ENCODE peak calls at places on chromosome 20, in nine cellular contexts. W is gastrocnemius medialis, G is hepatocyte, O is mammary epithelial cell, X is bronchial epithelial cell, B is neuronal stem cell, F is PC-9, H is aorta, Q is prostate gland. Z is an unnamed sample. For H3K36me3, the result is how much of the 10 kb centered on the place peaks cover.

GRCh38 chr20:8589956-8590355 is 457.9 kb downstream of the PLCB1 start:
- DNase-seq in W (no peak), G (no peak), O (no peak), X (no peak), B (no peak), F (no peak), H (no peak), Q (no peak), Z (no peak)

GRCh38 chr20:43579861-43580793 is 10.6 kb upstream of the IFT52 start:
- DNase-seq in W (no peak), G (no peak), O (no peak), X (no peak), B (no peak), F (peak), H (no peak), Q (no peak), Z (no peak)

GRCh38 chr20:15832512-15832911 is 740.7 kb downstream of the KIF16B start:
- DNase-seq in W (no peak), G (no peak), O (no peak), X (no peak), B (no peak), F (no peak), H (no peak), Q (no peak), Z (no peak)

GRCh38 chr20:10448270-10449156 is 13.4 kb downstream of the SLX4IP start:
- DNase-seq in W (no peak), G (no peak), O (no peak), X (no peak), B (no peak), F (no peak), H (no peak), Q (no peak), Z (no peak)

GRCh38 chr20:8242827-8243764 is 111.0 kb downstream of the PLCB1 start:
- DNase-seq in W (no peak), G (no peak), O (no peak), X (no peak), B (no peak), F (no peak), H (no peak), Q (no peak), Z (no peak)

GRCh38 chr20:57312138-57312537 is 17.5 kb upstream of the SPO11 start:
- DNase-seq in W (no peak), G (no peak), O (no peak), X (no peak), B (no peak), F (no peak), H (no peak), Q (no peak), Z (no peak)

GRCh38 chr20:37392441-37393195 is 46.7 kb downstream of the SRC start:
- DNase-seq in W (no peak), G (no peak), O (no peak), X (no peak), B (no peak), F (no peak), H (peak), Q (no peak), Z (no peak)

GRCh38 chr20:51326241-51326819 is 216.2 kb downstream of the NFATC2 start:
- DNase-seq in W (no peak), G (peak), O (no peak), X (peak), B (peak), F (no peak), H (no peak), Q (peak), Z (peak)

GRCh38 chr20:18669241-18670019 is 81.6 kb downstream of the DTD1 start:
- DNase-seq in W (no peak), G (peak), O (no peak), X (no peak), B (no peak), F (no peak), H (no peak), Q (no peak), Z (no peak)

GRCh38 chr20:15200139-15200538 is 862.7 kb upstream of the FLRT3 start:
- DNase-seq in W (no peak), G (no peak), O (peak), X (peak), B (no peak), F (no peak), H (no peak), Q (no peak), Z (no peak)

GRCh38 chr20:10478930-10479329 is 43.8 kb downstream of the SLX4IP start:
- DNase-seq in W (no peak), G (no peak), O (no peak), X (no peak), B (no peak), F (no peak), H (no peak), Q (no peak), Z (no peak)

GRCh38 chr20:3115190-3116107 is 30.9 kb upstream of the AVP start:
- DNase-seq in W (peak), G (peak), O (peak), X (peak), B (peak), F (peak), H (no peak), Q (no peak), Z (peak)

GRCh38 chr20:46305331-46305972 is 2.8 kb downstream of the CDH22 start:
- DNase-seq in W (no peak), G (no peak), O (no peak), X (no peak), B (no peak), F (no peak), H (no peak), Q (peak), Z (no peak)

GRCh38 chr20:21508230-21509078 is 5.4 kb downstream of the NKX2-2 start:
- DNase-seq in W (no peak), G (no peak), O (no peak), X (no peak), B (no peak), F (no peak), H (no peak), Q (no peak), Z (no peak)

GRCh38 chr20:3231889-3232588 is 7.0 kb downstream of the SLC4A11 start:
- DNase-seq in W (no peak), G (no peak), O (no peak), X (no peak), B (no peak), F (no peak), H (no peak), Q (no peak), Z (no peak)

DNA sequence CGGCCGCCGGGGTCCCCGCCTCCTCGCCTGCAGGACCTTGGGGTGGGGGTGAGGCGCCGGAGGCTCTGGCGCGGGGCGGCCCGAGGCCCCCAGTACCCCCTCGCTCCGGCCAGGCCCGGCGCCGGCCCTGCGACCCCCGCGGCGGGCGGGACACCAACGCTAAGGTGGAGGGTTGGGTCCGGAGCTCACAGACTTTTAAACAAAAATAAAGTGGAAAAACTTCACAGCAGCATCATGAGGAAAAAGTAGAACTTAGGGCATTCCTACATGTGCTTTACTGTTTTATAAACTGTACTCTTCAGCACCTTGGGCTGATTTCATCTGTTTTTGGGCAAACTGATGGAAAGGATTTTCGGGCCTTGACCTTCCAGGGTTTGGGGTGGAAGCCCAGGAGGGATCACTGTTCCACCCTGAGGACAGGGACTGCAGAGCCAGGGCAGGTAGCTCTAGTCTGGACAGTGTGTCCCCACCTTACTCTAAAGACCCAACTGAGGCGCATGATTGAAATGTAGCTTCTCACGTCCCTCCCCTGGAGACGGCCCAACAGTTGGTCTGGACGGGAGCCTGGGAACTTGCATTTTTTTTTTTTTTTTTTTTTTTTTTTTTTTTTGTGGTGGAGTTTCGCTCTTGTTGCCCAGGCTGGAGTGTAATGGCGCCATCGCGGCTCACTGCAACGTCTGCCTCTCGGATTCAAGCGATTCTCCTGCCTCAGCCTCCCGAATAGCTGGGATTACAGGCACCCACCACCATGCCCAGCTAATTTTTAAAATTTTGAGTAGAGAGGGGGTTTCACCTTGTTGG is 708 bp downstream of the NELFCD start:
- DNase-seq in W (peak), G (peak), O (peak), X (peak), B (peak), F (no peak), H (no peak), Q (no peak), Z (no peak)
- H3K36me3 ChIP-seq in W (under half), G (under half), O (under half), X (under half), B (under half), F (under half), H (under half), Q (under half), Z (under half)

GRCh38 chr20:63944078-63944941 is 11.9 kb downstream of the UCKL1 start:
- DNase-seq in W (no peak), G (no peak), O (no peak), X (no peak), B (no peak), F (no peak), H (no peak), Q (no peak), Z (no peak)
- H3K36me3 ChIP-seq in W (under half), G (under half), O (under half), X (under half), B (half or more), F (under half), H (under half), Q (under half), Z (under half)

GRCh38 chr20:5595744-5596143 is 154.5 kb upstream of the SHLD1 start:
- DNase-seq in W (no peak), G (no peak), O (no peak), X (no peak), B (no peak), F (no peak), H (no peak), Q (no peak), Z (no peak)
- H3K36me3 ChIP-seq in W (half or more), G (under half), O (under half), X (under half), B (half or more), F (under half), H (under half), Q (under half), Z (half or more)

DNA sequence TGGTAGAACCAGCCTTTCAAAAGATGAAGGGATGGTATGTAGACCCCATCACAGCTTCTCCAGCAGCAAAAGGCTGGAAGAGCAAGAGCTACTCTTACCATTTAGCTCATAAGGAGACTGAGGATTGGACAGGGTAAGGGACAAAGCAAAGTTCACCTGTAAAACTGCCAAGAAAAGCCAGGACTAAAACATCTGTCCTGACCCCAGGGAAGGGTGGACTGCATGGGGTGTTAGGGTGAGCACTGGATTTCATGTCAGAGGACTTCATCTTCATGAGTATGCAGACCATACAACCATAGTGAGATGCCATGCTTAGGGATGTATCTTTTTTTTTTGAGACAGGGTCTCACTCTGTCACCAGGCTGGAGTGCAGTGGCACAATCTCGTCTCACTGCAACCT is 19.3 kb downstream of the AHCY start:
- DNase-seq in W (no peak), G (no peak), O (no peak), X (no peak), B (no peak), F (no peak), H (no peak), Q (no peak), Z (no peak)
- H3K36me3 ChIP-seq in W (half or more), G (under half), O (under half), X (under half), B (half or more), F (under half), H (under half), Q (under half), Z (under half)

GRCh38 chr20:38950254-38950653 is 11.9 kb upstream of the DHX35 start:
- DNase-seq in W (no peak), G (no peak), O (no peak), X (no peak), B (no peak), F (no peak), H (no peak), Q (no peak), Z (no peak)

GRCh38 chr20:38947931-38948362 is 14.2 kb upstream of the DHX35 start:
- DNase-seq in W (no peak), G (no peak), O (no peak), X (no peak), B (no peak), F (no peak), H (no peak), Q (no peak), Z (no peak)

GRCh38 chr20:38953630-38954340 is 8.4 kb upstream of the DHX35 start:
- DNase-seq in W (no peak), G (no peak), O (no peak), X (no peak), B (no peak), F (peak), H (no peak), Q (no peak), Z (no peak)

GRCh38 chr20:38951611-38952010 is 10.5 kb upstream of the DHX35 start:
- DNase-seq in W (no peak), G (no peak), O (no peak), X (no peak), B (no peak), F (no peak), H (no peak), Q (no peak), Z (no peak)

GRCh38 chr20:38952153-38952552 is 10.0 kb upstream of the DHX35 start:
- DNase-seq in W (no peak), G (no peak), O (peak), X (no peak), B (no peak), F (no peak), H (no peak), Q (no peak), Z (no peak)
- H3K36me3 ChIP-seq in W (under half), G (under half), O (under half), X (under half), B (half or more), F (under half), H (under half), Q (under half), Z (under half)

DNA sequence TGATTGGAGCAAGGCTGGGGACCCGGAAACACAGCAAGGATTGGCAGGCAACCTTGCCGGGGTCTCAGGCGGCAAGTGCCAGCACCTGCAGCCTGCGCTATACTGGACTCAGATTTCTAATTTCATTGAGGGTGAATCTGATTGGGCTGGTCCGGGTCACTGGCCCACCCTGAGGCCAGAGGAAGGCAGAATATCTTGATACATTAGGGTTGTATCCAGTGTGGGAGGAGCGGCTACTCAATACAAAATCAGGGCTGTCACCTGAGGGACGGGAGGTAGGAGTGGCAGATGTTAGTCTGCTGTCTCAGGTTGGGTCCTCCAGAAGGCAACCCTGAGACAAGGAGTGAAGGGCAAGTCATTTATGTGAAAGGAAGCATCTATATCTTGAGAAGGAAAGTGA is 40.7 kb downstream of the BFSP1 start:
- DNase-seq in W (no peak), G (no peak), O (no peak), X (no peak), B (no peak), F (no peak), H (no peak), Q (no peak), Z (no peak)
- H3K36me3 ChIP-seq in W (under half), G (under half), O (under half), X (under half), B (under half), F (under half), H (under half), Q (under half), Z (under half)

GRCh38 chr20:25223179-25223661 is 24.7 kb upstream of the PYGB start:
- DNase-seq in W (no peak), G (peak), O (peak), X (peak), B (peak), F (peak), H (no peak), Q (no peak), Z (peak)
- H3K36me3 ChIP-seq in W (under half), G (under half), O (under half), X (under half), B (under half), F (under half), H (under half), Q (under half), Z (under half)

DNA sequence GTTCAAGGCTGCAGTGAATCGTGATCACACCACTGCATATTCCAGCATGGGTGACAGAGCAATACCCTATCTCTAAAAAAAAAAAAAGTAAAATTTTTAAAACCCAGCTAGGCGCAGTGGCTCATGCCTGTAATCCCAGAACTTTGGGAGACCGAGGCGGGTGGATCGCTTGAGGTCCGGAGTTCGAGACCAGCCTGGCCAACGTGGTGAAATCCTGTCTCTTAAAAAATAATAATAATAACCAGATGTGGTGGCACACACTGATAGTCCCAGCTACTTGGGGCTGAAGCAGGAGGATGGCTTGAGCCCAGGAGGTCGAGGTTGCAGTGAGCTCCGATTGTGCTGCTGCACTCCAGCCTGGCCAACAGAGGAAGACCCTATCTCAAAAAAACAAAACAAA is 13.5 kb downstream of the MTG2 start:
- DNase-seq in W (no peak), G (no peak), O (no peak), X (no peak), B (no peak), F (no peak), H (peak), Q (no peak), Z (no peak)
- H3K36me3 ChIP-seq in W (half or more), G (under half), O (under half), X (under half), B (half or more), F (under half), H (under half), Q (under half), Z (half or more)

DNA sequence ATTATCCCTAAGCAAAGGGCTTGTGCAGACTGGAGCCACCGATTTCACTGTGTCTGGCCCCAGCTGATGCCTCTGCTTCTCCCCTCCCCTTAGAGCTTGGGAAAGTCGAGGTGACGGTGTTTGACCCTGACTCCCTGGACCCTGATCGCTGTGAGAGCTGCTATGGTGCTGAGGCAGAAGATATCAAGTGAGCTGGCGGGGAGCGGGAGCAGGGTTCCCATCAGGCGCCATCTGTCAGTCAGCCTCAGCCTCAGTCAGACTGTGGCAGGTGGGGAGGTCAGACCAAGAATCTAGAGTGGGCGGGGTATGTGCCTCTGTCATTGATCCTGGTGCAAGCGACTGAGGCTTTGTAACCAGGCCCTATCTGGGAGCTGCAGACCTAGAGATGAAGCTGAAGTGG is 5.4 kb downstream of the ERGIC3 start:
- DNase-seq in W (no peak), G (no peak), O (no peak), X (no peak), B (no peak), F (no peak), H (no peak), Q (no peak), Z (no peak)
- H3K36me3 ChIP-seq in W (half or more), G (under half), O (under half), X (under half), B (half or more), F (under half), H (under half), Q (under half), Z (under half)